ENCODE peak calls at places on chromosomes 6 and 20, in six cellular contexts. One of them, this sample, is unnamed.

GRCh38 chr6:147117580-147117979 is 86.6 kb upstream of the STXBP5 start:
- DNase-seq in BE2C: no peak
- DNase-seq in breast epithelium: no peak
- DNase-seq in neural crest cell: no peak
- DNase-seq in fibroblast of the aortic adventitia: peak
- DNase-seq in IMR-90: peak
- DNase-seq in this sample: no peak

GRCh38 chr6:16729183-16729696 is 32.0 kb downstream of the ATXN1 start:
- DNase-seq in BE2C: no peak
- DNase-seq in breast epithelium: no peak
- DNase-seq in neural crest cell: no peak
- DNase-seq in fibroblast of the aortic adventitia: peak
- DNase-seq in IMR-90: peak
- DNase-seq in this sample: no peak

GRCh38 chr6:133787859-133788505 is 100.9 kb upstream of the TCF21 start:
- DNase-seq in BE2C: no peak
- DNase-seq in breast epithelium: no peak
- DNase-seq in neural crest cell: no peak
- DNase-seq in fibroblast of the aortic adventitia: no peak
- DNase-seq in IMR-90: no peak
- DNase-seq in this sample: no peak

GRCh38 chr6:14665827-14666724 is 548.5 kb downstream of the CD83 start:
- DNase-seq in BE2C: no peak
- DNase-seq in breast epithelium: no peak
- DNase-seq in neural crest cell: no peak
- DNase-seq in fibroblast of the aortic adventitia: peak
- DNase-seq in IMR-90: peak
- DNase-seq in this sample: no peak

GRCh38 chr6:127460465-127460864 is 1.3 kb upstream of the KIAA0408 start:
- DNase-seq in BE2C: no peak
- DNase-seq in breast epithelium: no peak
- DNase-seq in neural crest cell: no peak
- DNase-seq in fibroblast of the aortic adventitia: no peak
- DNase-seq in IMR-90: no peak
- DNase-seq in this sample: no peak

GRCh38 chr20:21505161-21505809 is 8.6 kb downstream of the NKX2-2 start:
- DNase-seq in BE2C: peak
- DNase-seq in breast epithelium: no peak
- DNase-seq in neural crest cell: peak
- DNase-seq in fibroblast of the aortic adventitia: peak
- DNase-seq in IMR-90: peak
- DNase-seq in this sample: peak

GRCh38 chr6:123009101-123009500 is 13.1 kb downstream of the CLVS2 start:
- DNase-seq in BE2C: no peak
- DNase-seq in breast epithelium: no peak
- DNase-seq in neural crest cell: no peak
- DNase-seq in fibroblast of the aortic adventitia: no peak
- DNase-seq in IMR-90: no peak
- DNase-seq in this sample: no peak

GRCh38 chr6:45741437-45742166 is 274.1 kb downstream of the CLIC5 start:
- DNase-seq in BE2C: no peak
- DNase-seq in breast epithelium: no peak
- DNase-seq in neural crest cell: no peak
- DNase-seq in fibroblast of the aortic adventitia: peak
- DNase-seq in IMR-90: peak
- DNase-seq in this sample: no peak

GRCh38 chr6:158758941-158759479 is 60.2 kb downstream of the EZR start:
- DNase-seq in BE2C: no peak
- DNase-seq in breast epithelium: no peak
- DNase-seq in neural crest cell: no peak
- DNase-seq in fibroblast of the aortic adventitia: no peak
- DNase-seq in IMR-90: no peak
- DNase-seq in this sample: no peak

GRCh38 chr20:23533161-23533560 is 35.1 kb downstream of the CST9L start:
- DNase-seq in BE2C: no peak
- DNase-seq in breast epithelium: no peak
- DNase-seq in neural crest cell: no peak
- DNase-seq in fibroblast of the aortic adventitia: no peak
- DNase-seq in IMR-90: no peak
- DNase-seq in this sample: no peak

GRCh38 chr6:112179631-112180030 is 74.7 kb downstream of the LAMA4 start:
- DNase-seq in BE2C: no peak
- DNase-seq in breast epithelium: no peak
- DNase-seq in neural crest cell: no peak
- DNase-seq in fibroblast of the aortic adventitia: no peak
- DNase-seq in IMR-90: peak
- DNase-seq in this sample: no peak

GRCh38 chr6:25278557-25278913 is 639 bp upstream of the CARMIL1 start:
- DNase-seq in BE2C: no peak
- DNase-seq in breast epithelium: no peak
- DNase-seq in neural crest cell: no peak
- DNase-seq in fibroblast of the aortic adventitia: no peak
- DNase-seq in IMR-90: no peak
- DNase-seq in this sample: no peak

GRCh38 chr6:21228411-21228810 is 365.1 kb upstream of the SOX4 start:
- DNase-seq in BE2C: no peak
- DNase-seq in breast epithelium: no peak
- DNase-seq in neural crest cell: no peak
- DNase-seq in fibroblast of the aortic adventitia: no peak
- DNase-seq in IMR-90: peak
- DNase-seq in this sample: no peak

GRCh38 chr6:1952726-1953360 is 292.6 kb downstream of the GMDS start:
- DNase-seq in BE2C: no peak
- DNase-seq in breast epithelium: no peak
- DNase-seq in neural crest cell: no peak
- DNase-seq in fibroblast of the aortic adventitia: peak
- DNase-seq in IMR-90: peak
- DNase-seq in this sample: no peak

GRCh38 chr20:20292472-20292871 is 75.4 kb upstream of the INSM1 start:
- DNase-seq in BE2C: no peak
- DNase-seq in breast epithelium: no peak
- DNase-seq in neural crest cell: no peak
- DNase-seq in fibroblast of the aortic adventitia: no peak
- DNase-seq in IMR-90: no peak
- DNase-seq in this sample: no peak

GRCh38 chr20:61832181-61832580 is 233.5 kb downstream of the TAF4 start:
- DNase-seq in BE2C: no peak
- DNase-seq in breast epithelium: no peak
- DNase-seq in neural crest cell: no peak
- DNase-seq in fibroblast of the aortic adventitia: no peak
- DNase-seq in IMR-90: no peak
- DNase-seq in this sample: no peak

GRCh38 chr6:127026247-127026646 is 92.2 kb upstream of the RSPO3 start:
- DNase-seq in BE2C: no peak
- DNase-seq in breast epithelium: no peak
- DNase-seq in neural crest cell: no peak
- DNase-seq in fibroblast of the aortic adventitia: no peak
- DNase-seq in IMR-90: no peak
- DNase-seq in this sample: no peak

GRCh38 chr6:135072753-135073152 is 18.1 kb upstream of the HBS1L start:
- DNase-seq in BE2C: no peak
- DNase-seq in breast epithelium: no peak
- DNase-seq in neural crest cell: no peak
- DNase-seq in fibroblast of the aortic adventitia: no peak
- DNase-seq in IMR-90: no peak
- DNase-seq in this sample: no peak

GRCh38 chr6:24522090-24522820 is 27.5 kb downstream of the ALDH5A1 start:
- DNase-seq in BE2C: no peak
- DNase-seq in breast epithelium: no peak
- DNase-seq in neural crest cell: no peak
- DNase-seq in fibroblast of the aortic adventitia: peak
- DNase-seq in IMR-90: peak
- DNase-seq in this sample: peak

GRCh38 chr20:18665135-18665534 is 77.3 kb downstream of the DTD1 start:
- DNase-seq in BE2C: no peak
- DNase-seq in breast epithelium: no peak
- DNase-seq in neural crest cell: no peak
- DNase-seq in fibroblast of the aortic adventitia: no peak
- DNase-seq in IMR-90: no peak
- DNase-seq in this sample: no peak

GRCh38 chr6:35024601-35025054 is 116.5 kb downstream of the TCP11 start:
- DNase-seq in BE2C: peak
- DNase-seq in breast epithelium: no peak
- DNase-seq in neural crest cell: no peak
- DNase-seq in fibroblast of the aortic adventitia: peak
- DNase-seq in IMR-90: peak
- DNase-seq in this sample: no peak

GRCh38 chr6:114039835-114040234 is 68.9 kb upstream of the HDAC2 start:
- DNase-seq in BE2C: no peak
- DNase-seq in breast epithelium: no peak
- DNase-seq in neural crest cell: no peak
- DNase-seq in fibroblast of the aortic adventitia: no peak
- DNase-seq in IMR-90: no peak
- DNase-seq in this sample: no peak

GRCh38 chr20:38317422-38317821 is 13.5 kb downstream of the BPI start:
- DNase-seq in BE2C: no peak
- DNase-seq in breast epithelium: no peak
- DNase-seq in neural crest cell: no peak
- DNase-seq in fibroblast of the aortic adventitia: no peak
- DNase-seq in IMR-90: no peak
- DNase-seq in this sample: no peak

GRCh38 chr20:38313676-38314075 is 9.7 kb downstream of the BPI start:
- DNase-seq in BE2C: no peak
- DNase-seq in breast epithelium: no peak
- DNase-seq in neural crest cell: no peak
- DNase-seq in fibroblast of the aortic adventitia: no peak
- DNase-seq in IMR-90: no peak
- DNase-seq in this sample: no peak

GRCh38 chr20:38316341-38316740 is 12.4 kb downstream of the BPI start:
- DNase-seq in BE2C: no peak
- DNase-seq in breast epithelium: no peak
- DNase-seq in neural crest cell: no peak
- DNase-seq in fibroblast of the aortic adventitia: no peak
- DNase-seq in IMR-90: no peak
- DNase-seq in this sample: no peak

GRCh38 chr20:38311100-38311499 is 7.1 kb downstream of the BPI start:
- DNase-seq in BE2C: no peak
- DNase-seq in breast epithelium: no peak
- DNase-seq in neural crest cell: no peak
- DNase-seq in fibroblast of the aortic adventitia: no peak
- DNase-seq in IMR-90: no peak
- DNase-seq in this sample: no peak

GRCh38 chr20:38315290-38315966 is 11.5 kb downstream of the BPI start:
- DNase-seq in BE2C: peak
- DNase-seq in breast epithelium: no peak
- DNase-seq in neural crest cell: no peak
- DNase-seq in fibroblast of the aortic adventitia: peak
- DNase-seq in IMR-90: peak
- DNase-seq in this sample: no peak
- TF ChIP-seq CTCF in BE2C: peak
- TF ChIP-seq CTCF in breast epithelium: no peak
- TF ChIP-seq CTCF in neural crest cell: no peak
- TF ChIP-seq CTCF in fibroblast of the aortic adventitia: peak
- TF ChIP-seq CTCF in IMR-90: no peak
- TF ChIP-seq CTCF in this sample: no peak

GRCh38 chr6:104632565-104632964 is 227.2 kb downstream of the HACE1 start:
- DNase-seq in BE2C: no peak
- DNase-seq in breast epithelium: no peak
- DNase-seq in neural crest cell: no peak
- DNase-seq in fibroblast of the aortic adventitia: no peak
- DNase-seq in IMR-90: no peak
- DNase-seq in this sample: no peak
- TF ChIP-seq CTCF in BE2C: no peak
- TF ChIP-seq CTCF in breast epithelium: no peak
- TF ChIP-seq CTCF in neural crest cell: no peak
- TF ChIP-seq CTCF in fibroblast of the aortic adventitia: no peak
- TF ChIP-seq CTCF in IMR-90: no peak
- TF ChIP-seq CTCF in this sample: no peak

DNA sequence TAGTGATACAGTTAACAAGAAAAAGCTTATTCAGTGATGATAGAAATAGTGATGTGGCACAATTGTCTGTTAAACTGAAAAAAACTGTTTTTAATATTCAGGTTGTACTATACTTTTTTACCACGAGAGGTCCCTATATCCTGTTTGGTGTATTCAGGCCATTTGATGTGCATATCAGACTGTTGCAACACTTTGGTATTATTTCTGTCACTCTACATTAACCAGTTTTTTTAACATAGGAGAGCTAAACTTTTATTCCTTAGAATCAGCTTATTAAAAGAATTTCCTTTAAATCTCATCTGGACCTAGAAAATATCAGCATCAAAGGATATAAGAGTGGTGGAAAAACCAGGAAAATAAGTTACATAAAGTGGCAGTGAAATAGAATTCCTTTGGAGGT is 36.8 kb downstream of the TSPYL4 start:
- DNase-seq in BE2C: no peak
- DNase-seq in breast epithelium: no peak
- DNase-seq in neural crest cell: no peak
- DNase-seq in fibroblast of the aortic adventitia: peak
- DNase-seq in IMR-90: peak
- DNase-seq in this sample: no peak
- TF ChIP-seq CTCF in BE2C: peak
- TF ChIP-seq CTCF in breast epithelium: peak
- TF ChIP-seq CTCF in neural crest cell: peak
- TF ChIP-seq CTCF in fibroblast of the aortic adventitia: peak
- TF ChIP-seq CTCF in IMR-90: peak
- TF ChIP-seq CTCF in this sample: no peak

GRCh38 chr20:62864207-62864606 is 2.6 kb upstream of the TCFL5 start:
- DNase-seq in BE2C: no peak
- DNase-seq in breast epithelium: peak
- DNase-seq in neural crest cell: no peak
- DNase-seq in fibroblast of the aortic adventitia: no peak
- DNase-seq in IMR-90: no peak
- DNase-seq in this sample: no peak

GRCh38 chr20:62860391-62860923 is 1.2 kb downstream of the TCFL5 start:
- DNase-seq in BE2C: no peak
- DNase-seq in breast epithelium: peak
- DNase-seq in neural crest cell: no peak
- DNase-seq in fibroblast of the aortic adventitia: peak
- DNase-seq in IMR-90: peak
- DNase-seq in this sample: no peak

GRCh38 chr20:62859721-62860120 is 1.9 kb downstream of the TCFL5 start:
- DNase-seq in BE2C: no peak
- DNase-seq in breast epithelium: peak
- DNase-seq in neural crest cell: no peak
- DNase-seq in fibroblast of the aortic adventitia: no peak
- DNase-seq in IMR-90: no peak
- DNase-seq in this sample: no peak

GRCh38 chr20:62860924-62861691 is 514 bp downstream of the TCFL5 start:
- DNase-seq in BE2C: no peak
- DNase-seq in breast epithelium: peak
- DNase-seq in neural crest cell: no peak
- DNase-seq in fibroblast of the aortic adventitia: no peak
- DNase-seq in IMR-90: no peak
- DNase-seq in this sample: peak

DNA sequence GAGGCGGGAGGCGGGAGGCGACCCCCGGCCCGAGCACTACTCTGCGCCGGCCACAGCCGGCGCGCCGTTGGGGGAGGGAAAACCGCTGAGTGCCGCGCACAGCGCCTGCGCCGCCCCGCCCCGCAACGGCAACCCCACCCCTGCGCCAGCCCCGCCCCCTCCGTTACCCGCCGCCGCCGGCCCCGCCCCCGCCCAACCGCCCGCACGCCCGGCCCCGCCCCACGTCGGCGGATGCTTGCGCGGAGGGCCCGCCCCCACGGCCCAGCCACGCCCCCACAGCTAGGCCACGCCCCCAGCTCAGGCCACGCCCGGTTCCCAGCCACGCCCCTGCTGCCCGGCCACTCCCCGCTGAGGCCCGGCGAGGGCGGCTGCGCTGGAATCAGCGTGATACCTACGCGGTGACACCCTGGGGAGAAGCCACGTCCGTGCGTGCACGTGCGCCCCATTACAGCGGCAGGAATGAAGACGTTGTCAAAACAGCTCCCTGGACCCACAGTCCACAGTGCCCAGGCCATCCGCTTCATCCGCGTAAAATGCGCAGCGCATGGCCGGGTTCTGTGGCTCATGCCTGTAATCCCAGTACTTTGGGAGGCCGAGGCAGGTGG is at the start of gene TCFL5:
- DNase-seq in BE2C: peak
- DNase-seq in breast epithelium: peak
- DNase-seq in neural crest cell: peak
- DNase-seq in fibroblast of the aortic adventitia: peak
- DNase-seq in IMR-90: peak
- DNase-seq in this sample: peak
- TF ChIP-seq CTCF in BE2C: no peak
- TF ChIP-seq CTCF in breast epithelium: no peak
- TF ChIP-seq CTCF in neural crest cell: no peak
- TF ChIP-seq CTCF in fibroblast of the aortic adventitia: no peak
- TF ChIP-seq CTCF in IMR-90: no peak
- TF ChIP-seq CTCF in this sample: no peak

This sample was measured in activated B cell treated with CpG ODN at 0.5 μM for 24 hours.